ENCODE peak calls at places on chromosomes 16 and 17, in six cellular contexts. One of them, this sample, is unnamed. For H3K27me3, the result is how much of the 10 kb centered on the place peaks cover.

GRCh38 chr16:47143677-47144558 is at the start of gene NETO2:
- DNase-seq in mesenchymal stem cell: peak
- DNase-seq in AG04450: no peak
- DNase-seq in suprapubic skin: no peak
- DNase-seq in IMR-90: peak
- DNase-seq in ovary: peak
- DNase-seq in this sample: peak

GRCh38 chr16:86876499-86876898 is 298.1 kb downstream of the FOXL1 start:
- DNase-seq in mesenchymal stem cell: no peak
- DNase-seq in AG04450: no peak
- DNase-seq in suprapubic skin: no peak
- DNase-seq in IMR-90: no peak
- DNase-seq in ovary: no peak
- DNase-seq in this sample: no peak

GRCh38 chr17:67393809-67394418 is 16.8 kb downstream of the PITPNC1 start:
- DNase-seq in mesenchymal stem cell: no peak
- DNase-seq in AG04450: no peak
- DNase-seq in suprapubic skin: no peak
- DNase-seq in IMR-90: no peak
- DNase-seq in ovary: no peak
- DNase-seq in this sample: no peak

GRCh38 chr16:2897110-2897509 is 14.1 kb downstream of the FLYWCH2 start:
- DNase-seq in mesenchymal stem cell: peak
- DNase-seq in AG04450: no peak
- DNase-seq in suprapubic skin: no peak
- DNase-seq in IMR-90: peak
- DNase-seq in ovary: peak
- DNase-seq in this sample: no peak

GRCh38 chr17:42541041-42541833 is 5.2 kb downstream of the NAGLU start:
- DNase-seq in mesenchymal stem cell: no peak
- DNase-seq in AG04450: no peak
- DNase-seq in suprapubic skin: no peak
- DNase-seq in IMR-90: no peak
- DNase-seq in ovary: no peak
- DNase-seq in this sample: no peak

GRCh38 chr16:58638148-58639036 is 8.8 kb upstream of the CNOT1 start:
- DNase-seq in mesenchymal stem cell: peak
- DNase-seq in AG04450: peak
- DNase-seq in suprapubic skin: peak
- DNase-seq in IMR-90: peak
- DNase-seq in ovary: no peak
- DNase-seq in this sample: no peak

GRCh38 chr17:4584125-4584834 is at the start of gene SMTNL2:
- DNase-seq in mesenchymal stem cell: no peak
- DNase-seq in AG04450: no peak
- DNase-seq in suprapubic skin: no peak
- DNase-seq in IMR-90: no peak
- DNase-seq in ovary: peak
- DNase-seq in this sample: no peak

GRCh38 chr16:79509221-79509631 is 91.3 kb downstream of the MAF start:
- DNase-seq in mesenchymal stem cell: no peak
- DNase-seq in AG04450: no peak
- DNase-seq in suprapubic skin: no peak
- DNase-seq in IMR-90: no peak
- DNase-seq in ovary: no peak
- DNase-seq in this sample: no peak

GRCh38 chr17:51739245-51739886 is 419.1 kb downstream of the CA10 start:
- DNase-seq in mesenchymal stem cell: no peak
- DNase-seq in AG04450: no peak
- DNase-seq in suprapubic skin: no peak
- DNase-seq in IMR-90: no peak
- DNase-seq in ovary: no peak
- DNase-seq in this sample: no peak

GRCh38 chr16:23755484-23755809 is 621 bp downstream of the CHP2 start:
- DNase-seq in mesenchymal stem cell: no peak
- DNase-seq in AG04450: no peak
- DNase-seq in suprapubic skin: no peak
- DNase-seq in IMR-90: no peak
- DNase-seq in ovary: no peak
- DNase-seq in this sample: no peak

DNA sequence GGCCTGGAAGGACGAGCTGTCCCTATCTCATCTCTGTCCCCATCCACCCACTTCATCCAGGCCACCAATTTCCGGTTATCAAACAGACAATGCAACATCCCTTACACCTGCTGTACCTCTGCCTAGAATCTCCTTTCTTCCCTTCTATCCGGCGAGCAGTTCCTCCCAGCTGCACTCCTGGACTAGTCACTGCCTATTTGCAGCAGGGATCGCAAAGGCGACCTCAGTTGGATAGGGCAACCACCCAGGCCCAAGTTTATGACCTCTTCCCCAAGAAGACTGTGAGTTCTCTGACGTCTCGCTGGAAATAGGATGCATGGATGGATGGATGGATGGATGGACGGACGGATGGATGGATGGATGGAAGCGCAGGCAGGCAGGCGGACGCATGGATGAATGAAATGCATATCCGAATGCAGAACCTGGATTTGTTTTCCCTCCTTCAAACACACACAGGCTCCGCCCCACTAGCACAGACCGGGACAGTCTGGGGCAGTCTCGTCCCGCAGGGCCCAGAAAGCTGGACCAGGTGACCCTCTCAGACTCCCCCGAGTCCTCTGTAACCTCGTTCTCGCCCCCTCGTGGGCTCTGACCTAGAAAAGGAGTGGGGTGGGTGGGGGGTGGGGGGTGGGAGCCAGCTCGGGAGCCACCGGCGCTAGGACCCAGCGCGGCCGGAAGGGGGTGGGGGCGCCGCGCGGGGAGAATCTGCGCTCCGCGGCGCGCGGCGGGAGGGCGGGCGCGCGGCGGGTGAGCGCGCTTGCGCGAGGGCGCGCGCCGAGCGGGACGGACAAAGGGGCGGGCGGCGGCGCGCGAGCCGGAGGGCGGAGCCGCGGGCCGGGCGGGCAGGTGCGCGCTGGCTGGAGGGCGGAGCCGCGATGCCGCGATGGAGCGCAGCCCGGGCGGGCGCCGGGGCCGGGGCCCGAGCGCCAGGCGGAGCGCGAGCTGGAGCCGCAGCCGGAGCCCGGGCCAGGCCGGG is at the start of gene SBK1:
- DNase-seq in mesenchymal stem cell: peak
- DNase-seq in AG04450: no peak
- DNase-seq in suprapubic skin: no peak
- DNase-seq in IMR-90: peak
- DNase-seq in ovary: peak
- DNase-seq in this sample: peak
- H3K27me3 ChIP-seq in mesenchymal stem cell: under half
- H3K27me3 ChIP-seq in AG04450: under half
- H3K27me3 ChIP-seq in suprapubic skin: under half
- H3K27me3 ChIP-seq in IMR-90: under half
- H3K27me3 ChIP-seq in ovary: under half
- H3K27me3 ChIP-seq in this sample: under half

DNA sequence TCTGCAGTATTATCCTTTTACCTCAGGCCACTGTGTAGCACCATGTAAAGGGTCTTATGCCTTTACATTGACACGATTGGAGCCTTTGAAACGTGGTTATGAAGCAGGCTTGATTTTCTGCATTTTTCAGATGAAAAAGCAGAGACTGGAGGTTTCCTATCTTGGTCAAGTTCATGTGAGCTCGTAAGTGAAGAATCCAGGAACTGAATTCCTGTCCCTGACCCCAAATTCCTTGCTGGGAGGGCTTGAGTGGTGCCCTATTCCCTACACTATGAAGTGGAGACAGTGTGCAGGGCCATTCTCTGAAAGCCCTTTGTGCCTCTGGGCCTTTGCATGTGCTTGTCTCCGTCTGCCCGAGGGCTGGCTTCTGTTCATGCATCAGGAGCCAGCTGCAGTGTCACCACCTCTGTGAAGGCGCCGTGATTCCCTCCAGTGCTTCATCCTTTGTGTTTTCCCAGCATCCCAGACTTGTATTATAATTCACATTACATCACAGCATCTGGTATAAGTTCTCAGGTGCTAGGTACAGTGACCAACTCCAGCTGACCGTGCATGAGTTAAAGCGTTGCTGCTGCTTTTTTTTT is 181.1 kb downstream of the SNX29 start:
- DNase-seq in mesenchymal stem cell: no peak
- DNase-seq in AG04450: no peak
- DNase-seq in suprapubic skin: no peak
- DNase-seq in IMR-90: peak
- DNase-seq in ovary: no peak
- DNase-seq in this sample: no peak
- H3K27me3 ChIP-seq in mesenchymal stem cell: under half
- H3K27me3 ChIP-seq in AG04450: under half
- H3K27me3 ChIP-seq in suprapubic skin: under half
- H3K27me3 ChIP-seq in IMR-90: under half
- H3K27me3 ChIP-seq in ovary: under half
- H3K27me3 ChIP-seq in this sample: under half

GRCh38 chr17:73589096-73589980 is 54.9 kb downstream of the SDK2 start:
- DNase-seq in mesenchymal stem cell: no peak
- DNase-seq in AG04450: no peak
- DNase-seq in suprapubic skin: no peak
- DNase-seq in IMR-90: no peak
- DNase-seq in ovary: no peak
- DNase-seq in this sample: no peak
- H3K27me3 ChIP-seq in mesenchymal stem cell: under half
- H3K27me3 ChIP-seq in AG04450: under half
- H3K27me3 ChIP-seq in suprapubic skin: under half
- H3K27me3 ChIP-seq in IMR-90: under half
- H3K27me3 ChIP-seq in ovary: under half
- H3K27me3 ChIP-seq in this sample: under half

GRCh38 chr17:36878216-36878615 is 59.1 kb upstream of the LHX1 start:
- DNase-seq in mesenchymal stem cell: no peak
- DNase-seq in AG04450: no peak
- DNase-seq in suprapubic skin: no peak
- DNase-seq in IMR-90: no peak
- DNase-seq in ovary: no peak
- DNase-seq in this sample: no peak

GRCh38 chr17:36879599-36880255 is 57.5 kb upstream of the LHX1 start:
- DNase-seq in mesenchymal stem cell: no peak
- DNase-seq in AG04450: no peak
- DNase-seq in suprapubic skin: no peak
- DNase-seq in IMR-90: no peak
- DNase-seq in ovary: no peak
- DNase-seq in this sample: no peak

GRCh38 chr17:36879027-36879426 is 58.2 kb upstream of the LHX1 start:
- DNase-seq in mesenchymal stem cell: no peak
- DNase-seq in AG04450: no peak
- DNase-seq in suprapubic skin: no peak
- DNase-seq in IMR-90: no peak
- DNase-seq in ovary: no peak
- DNase-seq in this sample: no peak

GRCh38 chr17:36881323-36881722 is 56.0 kb upstream of the LHX1 start:
- DNase-seq in mesenchymal stem cell: no peak
- DNase-seq in AG04450: no peak
- DNase-seq in suprapubic skin: no peak
- DNase-seq in IMR-90: no peak
- DNase-seq in ovary: no peak
- DNase-seq in this sample: no peak

GRCh38 chr17:36880506-36880905 is 56.8 kb upstream of the LHX1 start:
- DNase-seq in mesenchymal stem cell: no peak
- DNase-seq in AG04450: no peak
- DNase-seq in suprapubic skin: no peak
- DNase-seq in IMR-90: no peak
- DNase-seq in ovary: no peak
- DNase-seq in this sample: no peak
- H3K27me3 ChIP-seq in mesenchymal stem cell: under half
- H3K27me3 ChIP-seq in AG04450: under half
- H3K27me3 ChIP-seq in suprapubic skin: half or more
- H3K27me3 ChIP-seq in IMR-90: under half
- H3K27me3 ChIP-seq in ovary: under half
- H3K27me3 ChIP-seq in this sample: under half

GRCh38 chr17:80513892-80514291 is 30.7 kb upstream of the RPTOR start:
- DNase-seq in mesenchymal stem cell: no peak
- DNase-seq in AG04450: no peak
- DNase-seq in suprapubic skin: no peak
- DNase-seq in IMR-90: peak
- DNase-seq in ovary: no peak
- DNase-seq in this sample: no peak

GRCh38 chr17:80510772-80511171 is 33.9 kb upstream of the RPTOR start:
- DNase-seq in mesenchymal stem cell: no peak
- DNase-seq in AG04450: no peak
- DNase-seq in suprapubic skin: no peak
- DNase-seq in IMR-90: no peak
- DNase-seq in ovary: no peak
- DNase-seq in this sample: no peak

GRCh38 chr17:80511222-80512180 is 33.1 kb upstream of the RPTOR start:
- DNase-seq in mesenchymal stem cell: no peak
- DNase-seq in AG04450: no peak
- DNase-seq in suprapubic skin: no peak
- DNase-seq in IMR-90: no peak
- DNase-seq in ovary: no peak
- DNase-seq in this sample: no peak

GRCh38 chr17:80512233-80512632 is 32.4 kb upstream of the RPTOR start:
- DNase-seq in mesenchymal stem cell: peak
- DNase-seq in AG04450: no peak
- DNase-seq in suprapubic skin: no peak
- DNase-seq in IMR-90: peak
- DNase-seq in ovary: no peak
- DNase-seq in this sample: no peak

GRCh38 chr17:80513201-80513600 is 31.4 kb upstream of the RPTOR start:
- DNase-seq in mesenchymal stem cell: no peak
- DNase-seq in AG04450: no peak
- DNase-seq in suprapubic skin: no peak
- DNase-seq in IMR-90: no peak
- DNase-seq in ovary: no peak
- DNase-seq in this sample: no peak
- H3K27me3 ChIP-seq in mesenchymal stem cell: under half
- H3K27me3 ChIP-seq in AG04450: under half
- H3K27me3 ChIP-seq in suprapubic skin: under half
- H3K27me3 ChIP-seq in IMR-90: under half
- H3K27me3 ChIP-seq in ovary: under half
- H3K27me3 ChIP-seq in this sample: under half

This sample was measured in effector memory CD4-positive, alpha-beta T cell.